ENCODE peak calls at places on chromosomes 7 and 10, in five cellular contexts. E is T-cell, F is Daoy, A is astrocyte of the cerebellum, Q is T-helper 17 cell. G is an unnamed sample.

GRCh38 chr7:21361413-21362130 is 66.3 kb upstream of the SP4 start:
- DNase-seq in E (no peak), F (no peak), A (no peak), Q (no peak), G (no peak)

GRCh38 chr10:112721080-112721698 is 228.9 kb upstream of the TCF7L2 start:
- DNase-seq in E (no peak), F (peak; percentile 34), A (no peak), Q (no peak), G (peak; percentile 20)

GRCh38 chr10:64044098-64044497 is 522.9 kb downstream of the REEP3 start:
- DNase-seq in E (no peak), F (no peak), A (no peak), Q (no peak), G (no peak)

GRCh38 chr7:142885311-142886230 is at the start of gene TRPV6:
- DNase-seq in E (no peak), F (no peak), A (no peak), Q (no peak), G (no peak)

GRCh38 chr7:149216402-149216801 is 21.1 kb downstream of the ZNF282 start:
- DNase-seq in E (no peak), F (no peak), A (no peak), Q (no peak), G (no peak)

GRCh38 chr7:67019562-67020390 is 23.1 kb downstream of the TYW1 start:
- DNase-seq in E (no peak), F (peak; percentile 42), A (no peak), Q (no peak), G (no peak)

GRCh38 chr10:76632158-76633051 is 1005.2 kb downstream of the KCNMA1 start:
- DNase-seq in E (no peak), F (peak; percentile 21), A (peak; percentile 1), Q (no peak), G (no peak)

GRCh38 chr10:35635576-35635975 is 6.5 kb downstream of the FZD8 start:
- DNase-seq in E (no peak), F (peak; percentile 48), A (peak; percentile 55), Q (peak; percentile 39), G (peak; percentile 70)

GRCh38 chr7:105963038-105963667 is at the start of gene CDHR3:
- DNase-seq in E (no peak), F (peak; percentile 47), A (no peak), Q (no peak), G (no peak)

GRCh38 chr10:299969-300368 is 164.7 kb downstream of the ZMYND11 start:
- DNase-seq in E (no peak), F (no peak), A (no peak), Q (no peak), G (no peak)

GRCh38 chr7:152956006-152956405 is 196.5 kb downstream of the ACTR3B start:
- DNase-seq in E (no peak), F (no peak), A (no peak), Q (no peak), G (no peak)

GRCh38 chr7:1809070-1809469 is 139.0 kb downstream of the ELFN1 start:
- DNase-seq in E (no peak), F (no peak), A (no peak), Q (no peak), G (no peak)

GRCh38 chr7:79515358-79515757 is 61.9 kb upstream of the MAGI2 start:
- DNase-seq in E (no peak), F (no peak), A (no peak), Q (no peak), G (no peak)

GRCh38 chr10:100509241-100509640 is 10.4 kb downstream of the SEC31B start:
- DNase-seq in E (no peak), F (no peak), A (no peak), Q (no peak), G (no peak)

GRCh38 chr10:47023237-47024045 is 112.2 kb downstream of the PTPN20 start:
- DNase-seq in E (no peak), F (no peak), A (no peak), Q (no peak), G (no peak)